ENCODE peak calls at places on chromosomes 12 and 14, in eight cellular contexts. E, C, L, R, H, W, A and T are unnamed samples.

GRCh38 chr12:3964404-3964803 is 91.2 kb upstream of the PARP11 start:
- DNase-seq in C (no peak), W (peak; percentile 26), E (no peak), R (no peak), A (no peak), L (no peak), H (no peak), T (peak; percentile 15)

GRCh38 chr12:19971396-19971802 is 396.9 kb upstream of the PDE3A start:
- DNase-seq in R (no peak), H (peak; percentile 80), W (no peak), C (no peak), L (no peak), E (no peak), A (peak; percentile 48), T (peak; percentile 51)

GRCh38 chr12:56839489-56840442 is 76.6 kb downstream of the HSD17B6 start:
- DNase-seq in W (peak; percentile 53), H (no peak), R (no peak), C (peak; percentile 24), L (peak; percentile 9), A (peak; percentile 55), E (no peak), T (peak; percentile 66)

GRCh38 chr12:108313609-108314331 is 25.3 kb downstream of the CMKLR1 start:
- DNase-seq in E (no peak), A (no peak), H (no peak), C (no peak), W (no peak), R (no peak), L (no peak), T (peak; percentile 21)

GRCh38 chr12:107331471-107331870 is 238.1 kb upstream of the CRY1 start:
- DNase-seq in L (no peak), E (no peak), C (no peak), R (no peak), A (no peak), W (no peak), H (no peak), T (no peak)

GRCh38 chr14:23864856-23865255 is 88.7 kb upstream of the DHRS4 start:
- DNase-seq in L (no peak), H (no peak), R (no peak), E (no peak), C (no peak), W (no peak), A (no peak), T (no peak)

GRCh38 chr14:52003324-52003723 is 14.0 kb downstream of the RTRAF start:
- DNase-seq in W (no peak), H (no peak), A (peak; percentile 90), E (no peak), C (no peak), L (no peak), R (no peak), T (no peak)

GRCh38 chr12:11863988-11864387 is 206.8 kb upstream of the BCL2L14 start:
- DNase-seq in L (no peak), H (no peak), C (no peak), R (no peak), E (no peak), W (no peak), A (peak; percentile 71), T (no peak)

GRCh38 chr12:43836455-43836989 is 641 bp downstream of the TMEM117 start:
- DNase-seq in A (peak; percentile 54), C (no peak), W (peak; percentile 27), L (no peak), R (no peak), H (no peak), E (no peak), T (peak; percentile 30)

GRCh38 chr14:92481386-92481785 is 32.2 kb upstream of the RIN3 start:
- DNase-seq in W (peak; percentile 60), E (no peak), R (no peak), L (no peak), C (no peak), A (peak; percentile 57), H (no peak), T (no peak)

GRCh38 chr12:24049771-24050170 is 100.3 kb upstream of the SOX5 start:
- DNase-seq in R (no peak), E (no peak), H (no peak), A (no peak), C (no peak), W (no peak), L (no peak), T (no peak)

GRCh38 chr12:57173683-57174082 is 26.3 kb upstream of the LRP1-AS start:
- DNase-seq in C (no peak), A (no peak), H (no peak), R (no peak), E (no peak), W (no peak), L (no peak), T (no peak)

GRCh38 chr12:57069522-57069921 is 9.1 kb downstream of the NEMP1 start:
- DNase-seq in C (peak; percentile 72), E (peak; percentile 7), W (peak; percentile 83), H (no peak), R (no peak), A (peak; percentile 95), L (peak; percentile 58), T (peak; percentile 71)

GRCh38 chr14:89613260-89614008 is 196.4 kb upstream of the FOXN3 start:
- DNase-seq in L (no peak), H (no peak), W (no peak), A (no peak), E (no peak), C (no peak), R (no peak), T (no peak)

GRCh38 chr12:389138-390096 is at the start of gene KDM5A:
- DNase-seq in H (peak; percentile 89), R (peak; percentile 94), E (no peak), C (peak; percentile 89), L (no peak), A (peak; percentile 95), W (peak; percentile 97), T (peak; percentile 88)

GRCh38 chr14:80692903-80693302 is 248.6 kb downstream of the CEP128 start:
- DNase-seq in W (no peak), A (no peak), R (no peak), E (no peak), L (no peak), H (no peak), C (no peak), T (no peak)

GRCh38 chr12:31118347-31118830 is 44.7 kb downstream of the DDX11 start:
- DNase-seq in E (peak; percentile 88), L (peak; percentile 14), W (peak; percentile 11), C (no peak), H (no peak), A (no peak), R (peak; percentile 66), T (no peak)

GRCh38 chr12:25347716-25348261 is 97.1 kb upstream of the KRAS start:
- DNase-seq in R (no peak), L (no peak), C (no peak), E (no peak), A (peak; percentile 11), H (no peak), W (no peak), T (peak; percentile 8)

GRCh38 chr12:8052679-8053078 is 13.5 kb downstream of the C3AR1 start:
- DNase-seq in E (no peak), C (no peak), A (no peak), R (no peak), L (no peak), H (no peak), W (no peak), T (no peak)

GRCh38 chr12:131867891-131868675 is 26.3 kb upstream of the ULK1 start:
- DNase-seq in E (no peak), R (no peak), W (no peak), A (no peak), C (no peak), L (no peak), H (no peak), T (peak; percentile 51)